ENCODE peak calls at places on chromosomes 16 and 17, in seven cellular contexts. G, J, P, X, O, S and T are unnamed samples.

GRCh38 chr17:75060434-75061054 is 13.5 kb downstream of the KCTD2 start:
- DNase-seq in S (no peak), O (no peak), X (no peak), P (no peak), J (no peak), G (no peak), T (no peak)

GRCh38 chr16:27231692-27232060 is 28.4 kb downstream of the KDM8 start:
- DNase-seq in P (no peak), G (no peak), X (no peak), J (no peak), S (no peak), O (no peak), T (no peak)

GRCh38 chr16:84324439-84325262 is 30.0 kb downstream of the WFDC1 start:
- DNase-seq in S (no peak), O (no peak), X (no peak), P (no peak), G (no peak), J (no peak), T (no peak)

GRCh38 chr17:63545302-63545928 is 4.9 kb upstream of the DCAF7 start:
- DNase-seq in X (no peak), J (no peak), G (peak), S (no peak), P (peak), O (no peak), T (no peak)

GRCh38 chr16:30368122-30368791 is 2.0 kb downstream of the TBC1D10B start:
- DNase-seq in J (peak), O (no peak), S (peak), X (no peak), G (no peak), P (peak), T (no peak)

GRCh38 chr17:41001795-41002194 is 2.1 kb upstream of the KRTAP3-2 start:
- DNase-seq in G (no peak), S (no peak), X (no peak), P (no peak), J (no peak), O (no peak), T (no peak)

GRCh38 chr16:68417711-68418301 is 30.5 kb downstream of the SMPD3 start:
- DNase-seq in J (peak), P (peak), G (peak), S (no peak), O (no peak), X (no peak), T (peak)

GRCh38 chr16:70770968-70771552 is 29.9 kb downstream of the VAC14 start:
- DNase-seq in G (peak), S (peak), X (no peak), O (no peak), P (peak), J (peak), T (no peak)

GRCh38 chr16:85326113-85326793 is 214.0 kb upstream of the CIBAR2 start:
- DNase-seq in J (no peak), S (peak), X (no peak), P (no peak), G (no peak), O (no peak), T (no peak)

GRCh38 chr17:73613947-73614655 is 30.1 kb downstream of the SDK2 start:
- DNase-seq in J (no peak), X (no peak), P (no peak), O (no peak), S (no peak), G (no peak), T (no peak)

GRCh38 chr16:2090819-2091721 is 43.3 kb downstream of the TSC2 start:
- DNase-seq in J (peak), G (peak), X (no peak), O (no peak), P (peak), S (peak), T (no peak)

GRCh38 chr16:85659805-85660511 is 28.8 kb downstream of the GINS2 start:
- DNase-seq in X (no peak), O (no peak), P (peak), S (peak), J (peak), G (peak), T (no peak)

GRCh38 chr17:41178341-41178740 is 320 bp upstream of the KRTAP4-2 start:
- DNase-seq in X (peak), P (no peak), O (no peak), G (no peak), S (no peak), J (no peak), T (no peak)

GRCh38 chr16:19432429-19432828 is 14.7 kb downstream of the TMC5 start:
- DNase-seq in O (no peak), G (no peak), P (peak), S (peak), J (no peak), X (peak), T (no peak)

GRCh38 chr16:64695684-64696083 is 426.2 kb downstream of the CDH11 start:
- DNase-seq in J (no peak), X (no peak), S (no peak), O (no peak), P (peak), G (no peak), T (no peak)

GRCh38 chr16:29815032-29815721 is 775 bp upstream of the PAGR1 start:
- DNase-seq in S (no peak), G (peak), J (no peak), P (peak), O (no peak), X (no peak), T (no peak)

GRCh38 chr16:30005341-30006094 is 5.3 kb downstream of the DOC2A start:
- DNase-seq in G (no peak), J (peak), P (peak), S (peak), O (no peak), X (no peak), T (no peak)

GRCh38 chr17:19378416-19379293 is at the start of gene MAPK7:
- DNase-seq in J (no peak), P (peak), O (no peak), G (peak), X (no peak), S (no peak), T (no peak)

GRCh38 chr16:89172171-89172900 is 788 bp downstream of the CDH15 start:
- DNase-seq in G (no peak), X (no peak), P (no peak), O (no peak), J (no peak), S (no peak), T (no peak)

GRCh38 chr16:46817961-46818360 is 13.0 kb downstream of the C16orf87 start:
- DNase-seq in J (peak), X (no peak), S (peak), O (no peak), G (no peak), P (no peak), T (no peak)

GRCh38 chr16:86363057-86363490 is 147.3 kb upstream of the FOXF1 start:
- DNase-seq in O (no peak), J (no peak), X (no peak), G (no peak), P (peak), S (peak), T (no peak)

GRCh38 chr16:630815-631405 is at the start of gene WFIKKN1:
- DNase-seq in S (no peak), P (no peak), G (peak), O (no peak), J (no peak), X (no peak), T (no peak)

GRCh38 chr16:67336646-67337045 is 10.0 kb downstream of the LRRC36 start:
- DNase-seq in S (no peak), P (no peak), J (no peak), G (no peak), O (no peak), X (no peak), T (no peak)

GRCh38 chr16:12458591-12459400 is 344.9 kb downstream of the CPPED1 start:
- DNase-seq in G (peak), O (no peak), S (no peak), P (no peak), X (no peak), J (no peak), T (no peak)

GRCh38 chr17:33218657-33219298 is 74.3 kb downstream of the ASIC2 start:
- DNase-seq in O (no peak), X (no peak), J (no peak), S (no peak), G (no peak), P (no peak), T (no peak)

GRCh38 chr16:69407702-69408323 is 16.6 kb upstream of the CYB5B start:
- DNase-seq in J (no peak), G (no peak), X (no peak), S (no peak), P (no peak), O (no peak), T (no peak)

GRCh38 chr17:64413505-64413904 is 22.8 kb upstream of the PECAM1 start:
- DNase-seq in S (no peak), J (no peak), O (no peak), P (no peak), G (peak), X (no peak), T (peak)

GRCh38 chr17:33944412-33944811 is 310.7 kb upstream of the CCL2 start:
- DNase-seq in G (no peak), O (no peak), P (no peak), S (no peak), X (no peak), J (no peak), T (no peak)

GRCh38 chr17:41284546-41284945 is 9.0 kb downstream of the KRTAP9-7 start:
- DNase-seq in S (no peak), O (no peak), G (no peak), P (peak), X (no peak), J (peak), T (no peak)

GRCh38 chr17:2282297-2282873 is 21.2 kb downstream of the SMG6 start:
- DNase-seq in J (peak), X (no peak), S (peak), G (no peak), P (peak), O (no peak), T (peak)

GRCh38 chr16:85270365-85270764 is 158.1 kb upstream of the CIBAR2 start:
- DNase-seq in G (no peak), S (no peak), P (no peak), X (no peak), J (no peak), O (no peak), T (no peak)

GRCh38 chr17:5585814-5586558 is 1.7 kb upstream of the NLRP1 start:
- DNase-seq in O (no peak), J (no peak), S (no peak), X (no peak), G (no peak), P (no peak), T (no peak)

GRCh38 chr17:34715504-34715903 is 136.1 kb downstream of the TMEM132E start:
- DNase-seq in P (no peak), J (no peak), G (no peak), S (no peak), O (no peak), X (no peak), T (no peak)

GRCh38 chr17:71527311-71527710 is 593.5 kb upstream of the SOX9 start:
- DNase-seq in G (no peak), X (no peak), P (no peak), S (peak), J (no peak), O (no peak), T (no peak)

GRCh38 chr17:33234930-33235685 is 58.0 kb downstream of the ASIC2 start:
- DNase-seq in X (peak), O (peak), G (no peak), J (peak), P (peak), S (peak), T (peak)

GRCh38 chr17:40779181-40779909 is 3.0 kb downstream of the KRT27 start:
- DNase-seq in G (peak), J (no peak), X (no peak), S (no peak), P (no peak), O (no peak), T (no peak)

GRCh38 chr16:50259334-50260205 is 6.8 kb upstream of the ADCY7 start:
- DNase-seq in S (peak), O (no peak), J (no peak), P (peak), G (peak), X (no peak), T (no peak)

GRCh38 chr17:36147601-36148000 is 28.8 kb downstream of the TBC1D3B start:
- DNase-seq in P (no peak), X (no peak), G (no peak), S (no peak), O (no peak), J (no peak), T (no peak)
- H3K4me3 ChIP-seq in P (no peak), X (no peak), G (no peak), S (no peak), O (no peak), J (no peak), T (no peak)

DNA sequence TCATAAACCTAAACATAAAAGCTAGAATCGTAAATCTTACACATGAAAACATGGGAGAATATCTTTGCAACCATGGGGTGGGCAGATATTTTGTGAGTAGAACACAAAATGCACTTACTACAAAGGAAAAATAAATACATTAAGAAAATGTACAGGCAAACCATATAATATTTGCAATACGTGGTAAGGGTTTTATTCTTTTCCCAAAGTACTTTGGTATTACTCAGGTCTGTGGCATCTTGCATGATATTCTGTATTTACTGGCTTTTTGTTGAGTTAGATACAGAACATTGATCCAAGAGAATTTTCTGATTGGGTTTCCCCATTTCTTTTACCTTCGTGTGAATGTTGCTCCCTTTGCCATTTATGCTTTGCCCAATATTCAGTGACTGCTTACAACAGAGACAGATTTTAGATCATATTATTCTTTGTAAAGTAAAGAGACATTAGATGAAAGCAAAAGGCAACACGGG is 33.0 kb upstream of the ARHGAP17 start:
- DNase-seq in S (no peak), G (no peak), X (no peak), P (no peak), O (no peak), J (no peak), T (no peak)
- H3K4me3 ChIP-seq in S (peak), G (peak), X (peak), P (no peak), O (peak), J (peak), T (peak)

GRCh38 chr17:50469005-50469605 is 425 bp upstream of the CHAD start:
- DNase-seq in P (no peak), X (no peak), J (no peak), O (no peak), S (no peak), G (no peak), T (no peak)
- H3K4me3 ChIP-seq in P (peak), X (no peak), J (no peak), O (peak), S (peak), G (peak), T (no peak)

GRCh38 chr17:69654981-69655581 is 240.6 kb downstream of the MAP2K6 start:
- DNase-seq in P (peak), S (peak), J (peak), O (no peak), X (no peak), G (no peak), T (no peak)
- H3K4me3 ChIP-seq in P (no peak), S (no peak), J (no peak), O (no peak), X (no peak), G (no peak), T (no peak)

DNA sequence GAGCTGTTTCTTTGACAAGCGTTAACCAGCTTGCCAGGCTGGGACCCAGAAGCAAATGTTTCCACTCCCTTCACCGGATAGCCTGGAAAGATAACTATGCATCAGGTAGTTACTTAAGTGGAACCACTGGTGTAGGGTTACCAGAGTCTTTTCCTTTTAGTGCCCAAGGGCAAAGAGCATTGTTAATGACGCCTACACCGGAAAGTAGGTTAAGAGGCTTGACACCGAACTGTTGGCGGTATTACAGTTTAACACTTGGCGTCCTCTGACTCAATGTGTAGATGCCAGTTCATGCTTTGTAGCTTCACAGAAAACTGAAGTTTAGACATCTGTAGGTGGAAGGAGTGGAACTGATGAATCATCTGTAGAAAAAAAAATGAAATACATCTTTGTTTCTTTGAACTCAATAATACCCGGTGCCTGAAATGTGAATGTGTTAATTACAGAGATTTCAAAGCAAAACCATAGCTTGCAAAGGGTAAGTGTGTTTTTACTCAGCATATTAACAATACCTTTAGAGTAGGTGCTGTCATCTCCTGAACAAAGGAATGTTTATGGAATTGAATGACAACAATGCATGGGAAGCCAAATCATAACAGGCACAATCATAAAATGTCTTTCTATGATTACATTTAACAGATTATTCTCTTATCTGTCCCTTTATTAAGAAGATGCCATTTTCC is 426.7 kb upstream of the SALL1 start:
- DNase-seq in J (peak), O (no peak), X (peak), G (no peak), S (no peak), P (peak), T (no peak)
- H3K4me3 ChIP-seq in J (no peak), O (no peak), X (no peak), G (no peak), S (no peak), P (no peak), T (no peak)